ENCODE peak calls at places on chromosomes 7 and 10, in six cellular contexts. X, Z, U, W, J and N are unnamed samples.

GRCh38 chr7:20793258-20793657 is 6.6 kb upstream of the SP8 start:
- DNase-seq in X (no peak), Z (no peak), U (no peak), W (no peak), J (peak), N (no peak)

GRCh38 chr7:80098795-80099194 is 35.8 kb upstream of the GNAI1 start:
- DNase-seq in X (no peak), Z (no peak), U (no peak), W (no peak), J (peak), N (no peak)

GRCh38 chr10:45373783-45374450 is at the start of gene ALOX5:
- DNase-seq in X (no peak), Z (peak), U (peak), W (peak), J (peak), N (peak)

GRCh38 chr10:43076876-43077420 is at the start of gene RET:
- DNase-seq in X (peak), Z (no peak), U (peak), W (peak), J (peak), N (peak)

GRCh38 chr7:69597278-69598076 is 798 bp upstream of the AUTS2 start:
- DNase-seq in X (peak), Z (no peak), U (peak), W (peak), J (peak), N (no peak)

GRCh38 chr7:12601302-12601869 is 30.9 kb downstream of the SCIN start:
- DNase-seq in X (no peak), Z (no peak), U (no peak), W (peak), J (no peak), N (no peak)

GRCh38 chr7:102836206-102836938 is 76.4 kb upstream of the LRRC17 start:
- DNase-seq in X (peak), Z (no peak), U (no peak), W (no peak), J (no peak), N (peak)

GRCh38 chr7:8605227-8605626 is 171.8 kb downstream of the NXPH1 start:
- DNase-seq in X (no peak), Z (no peak), U (no peak), W (no peak), J (peak), N (no peak)

GRCh38 chr10:47021850-47022249 is 110.6 kb downstream of the PTPN20 start:
- DNase-seq in X (peak), Z (no peak), U (no peak), W (peak), J (no peak), N (peak)